ENCODE peak calls at places on chromosomes 2 and 18, in five cellular contexts. Y is fibroblast of lung, J is upper lobe of right lung, I is progenitor cell of endocrine pancreas, D is psoas muscle. N is an unnamed sample.

GRCh38 chr2:216949685-216950397 is 90.0 kb upstream of the TNP1 start:
- DNase-seq in Y (no peak), J (no peak), I (no peak), D (no peak), N (no peak)

GRCh38 chr2:19544020-19544383 is 185.6 kb upstream of the OSR1 start:
- DNase-seq in Y (no peak), J (no peak), I (no peak), D (no peak), N (no peak)

GRCh38 chr2:162266468-162266754 is 23.2 kb upstream of the FAP start:
- DNase-seq in Y (no peak), J (no peak), I (no peak), D (no peak), N (no peak)

GRCh38 chr2:135164431-135164830 is 112.3 kb downstream of the RAB3GAP1 start:
- DNase-seq in Y (no peak), J (no peak), I (no peak), D (no peak), N (no peak)

GRCh38 chr2:148552675-148553331 is 91.7 kb upstream of the EPC2 start:
- DNase-seq in Y (peak; percentile 60), J (no peak), I (no peak), D (no peak), N (no peak)

GRCh38 chr2:179207047-179207446 is 57.6 kb downstream of the SESTD1 start:
- DNase-seq in Y (no peak), J (no peak), I (no peak), D (no peak), N (no peak)

GRCh38 chr2:53498210-53498609 is 269.4 kb upstream of the CHAC2 start:
- DNase-seq in Y (peak; percentile 87), J (no peak), I (no peak), D (no peak), N (no peak)

GRCh38 chr18:79507076-79507545 is 111.4 kb downstream of the NFATC1 start:
- DNase-seq in Y (peak; percentile 33), J (peak; percentile 76), I (no peak), D (peak; percentile 71), N (peak; percentile 62)

GRCh38 chr2:54009549-54009948 is 38.8 kb upstream of the PSME4 start:
- DNase-seq in Y (no peak), J (no peak), I (no peak), D (no peak), N (no peak)

GRCh38 chr2:69344305-69344704 is 42.7 kb downstream of the GFPT1 start:
- DNase-seq in Y (no peak), J (no peak), I (no peak), D (no peak), N (no peak)

GRCh38 chr18:8705280-8705940 is at the start of gene MTCL1:
- DNase-seq in Y (peak; percentile 39), J (peak; percentile 75), I (peak; percentile 37), D (no peak), N (no peak)

GRCh38 chr2:236663267-236663666 is 93.6 kb downstream of the ACKR3 start:
- DNase-seq in Y (peak; percentile 40), J (no peak), I (no peak), D (peak; percentile 76), N (no peak)

GRCh38 chr2:740446-741293 is 63.5 kb upstream of the TMEM18 start:
- DNase-seq in Y (peak; percentile 68), J (peak; percentile 81), I (peak; percentile 77), D (peak; percentile 85), N (peak; percentile 92)

GRCh38 chr2:20025065-20025786 is 12.8 kb upstream of the MATN3 start:
- DNase-seq in Y (no peak), J (no peak), I (no peak), D (no peak), N (no peak)

GRCh38 chr2:194060269-194060668 is 1596.8 kb upstream of the SLC39A10 start:
- DNase-seq in Y (no peak), J (no peak), I (no peak), D (no peak), N (no peak)

GRCh38 chr2:17628349-17629261 is 88.1 kb downstream of the VSNL1 start:
- DNase-seq in Y (no peak), J (no peak), I (no peak), D (no peak), N (no peak)

GRCh38 chr2:44770221-44771187 is 171.0 kb upstream of the SIX3 start:
- DNase-seq in Y (no peak), J (no peak), I (no peak), D (no peak), N (no peak)

GRCh38 chr18:49520661-49521145 is 33.7 kb upstream of the C18orf32 start:
- DNase-seq in Y (peak; percentile 41), J (no peak), I (no peak), D (no peak), N (no peak)

GRCh38 chr2:171703574-171704347 is 16.5 kb downstream of the DYNC1I2 start:
- DNase-seq in Y (peak; percentile 59), J (no peak), I (no peak), D (no peak), N (no peak)

GRCh38 chr18:6975084-6975483 is 142.5 kb downstream of the LAMA1 start:
- DNase-seq in Y (no peak), J (no peak), I (no peak), D (no peak), N (no peak)

GRCh38 chr2:64327510-64328414 is 126.2 kb upstream of the LGALSL start:
- DNase-seq in Y (peak; percentile 30), J (peak; percentile 77), I (no peak), D (no peak), N (no peak)

GRCh38 chr2:196967126-196967525 is 40.6 kb upstream of the PGAP1 start:
- DNase-seq in Y (peak; percentile 73), J (no peak), I (no peak), D (no peak), N (no peak)

GRCh38 chr18:8167036-8167435 is 442.2 kb upstream of the RAB12 start:
- DNase-seq in Y (no peak), J (no peak), I (no peak), D (no peak), N (no peak)

GRCh38 chr2:175575346-175576258 is 394.1 kb upstream of the ATP5MC3 start:
- DNase-seq in Y (no peak), J (no peak), I (no peak), D (no peak), N (no peak)

GRCh38 chr2:234929002-234929401 is 22.8 kb upstream of the SH3BP4 start:
- DNase-seq in Y (no peak), J (no peak), I (no peak), D (no peak), N (no peak)

GRCh38 chr2:58240595-58240937 is 559 bp downstream of the FANCL start:
- DNase-seq in Y (no peak), J (no peak), I (no peak), D (no peak), N (no peak)

GRCh38 chr18:12394428-12394827 is 13.3 kb upstream of the PRELID3A start:
- DNase-seq in Y (no peak), J (peak; percentile 61), I (no peak), D (no peak), N (no peak)

GRCh38 chr2:27003857-27004256 is 28.9 kb upstream of the TMEM214 start:
- DNase-seq in Y (peak; percentile 34), J (no peak), I (no peak), D (no peak), N (no peak)
- TF ChIP-seq CTCF in Y (no peak), J (no peak), I (no peak), D (no peak), N (no peak)

DNA sequence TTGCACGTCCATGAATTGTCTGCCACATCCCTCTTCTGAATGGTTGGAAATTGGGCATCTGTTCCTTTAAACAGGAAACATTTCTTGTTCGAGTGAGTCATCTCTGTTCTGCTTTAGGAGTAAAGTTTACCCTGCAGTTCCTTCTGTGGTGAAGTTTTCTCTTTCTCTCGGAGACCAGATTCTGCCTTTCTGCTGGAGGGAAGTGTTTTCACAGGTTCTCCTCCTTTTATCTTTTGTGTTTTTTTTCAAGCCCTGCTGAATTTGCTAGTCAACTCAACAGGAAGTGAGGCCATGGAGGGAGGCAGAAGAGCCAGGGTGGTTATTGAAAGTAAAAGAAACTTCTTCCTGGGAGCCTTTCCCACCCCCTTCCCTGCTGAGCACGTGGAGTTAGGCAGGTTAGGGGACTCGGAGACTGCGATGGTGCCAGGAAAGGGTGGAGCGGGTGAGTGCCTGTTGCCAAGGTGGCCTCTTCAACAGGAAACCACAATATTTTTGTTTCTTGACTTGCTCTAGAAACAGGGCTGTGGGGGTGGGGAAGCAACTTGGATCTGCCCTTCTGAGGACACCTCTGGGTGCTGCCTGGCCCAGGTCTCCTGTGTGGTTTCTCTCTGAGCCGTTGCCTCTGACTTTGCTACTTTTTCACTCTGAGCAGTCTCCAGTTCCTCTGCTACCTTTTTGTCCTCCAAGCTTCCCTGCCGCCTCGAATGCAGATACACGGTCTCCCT is 2.2 kb upstream of the CASP8 start:
- DNase-seq in Y (peak; percentile 81), J (peak; percentile 89), I (no peak), D (peak; percentile 57), N (no peak)
- TF ChIP-seq CTCF in Y (no peak), J (no peak), I (no peak), D (no peak), N (no peak)

GRCh38 chr2:102592601-102593000 is 26.8 kb upstream of the SLC9A2 start:
- DNase-seq in Y (peak; percentile 23), J (no peak), I (no peak), D (no peak), N (no peak)
- TF ChIP-seq CTCF in Y (peak; percentile 31), J (peak; percentile 46), I (peak; percentile 65), D (peak; percentile 48), N (peak; percentile 63)

GRCh38 chr2:160408205-160408561 is 85.4 kb downstream of the RBMS1 start:
- DNase-seq in Y (no peak), J (no peak), I (no peak), D (no peak), N (no peak)

GRCh38 chr2:160409480-160409879 is 84.1 kb downstream of the RBMS1 start:
- DNase-seq in Y (no peak), J (no peak), I (no peak), D (no peak), N (no peak)

GRCh38 chr2:160406591-160407392 is 86.8 kb downstream of the RBMS1 start:
- DNase-seq in Y (peak; percentile 82), J (peak; percentile 80), I (no peak), D (peak; percentile 52), N (peak; percentile 73)

GRCh38 chr2:160407393-160408204 is 86.0 kb downstream of the RBMS1 start:
- DNase-seq in Y (peak; percentile 51), J (peak; percentile 88), I (peak; percentile 53), D (peak; percentile 70), N (peak; percentile 77)

GRCh38 chr2:160408575-160409291 is 84.9 kb downstream of the RBMS1 start:
- DNase-seq in Y (no peak), J (no peak), I (no peak), D (no peak), N (no peak)
- TF ChIP-seq CTCF in Y (no peak), J (no peak), I (peak; percentile 16), D (no peak), N (peak; percentile 61)

GRCh38 chr2:207625014-207625755 is at the start of gene METTL21A:
- DNase-seq in Y (peak; percentile 86), J (peak; percentile 97), I (peak; percentile 72), D (peak; percentile 88), N (peak; percentile 82)
- TF ChIP-seq CTCF in Y (peak; percentile 40), J (peak; percentile 48), I (peak; percentile 56), D (peak; percentile 49), N (peak; percentile 65)

GRCh38 chr2:163808406-163808805 is 72.6 kb upstream of the FIGN start:
- DNase-seq in Y (no peak), J (no peak), I (no peak), D (no peak), N (no peak)
- TF ChIP-seq CTCF in Y (no peak), J (no peak), I (no peak), D (no peak), N (peak; percentile 18)

N was measured in type B pancreatic cell.